ENCODE peak calls at places on chromosomes 2 and 18, in four cellular contexts. K, C, W and I are unnamed samples.

GRCh38 chr2:178506101-178506500 is 25.8 kb downstream of the PLEKHA3 start:
- DNase-seq in W (no peak), K (no peak), C (no peak), I (no peak)

GRCh38 chr2:201070966-201071304 is 536 bp downstream of the HYCC2 start:
- DNase-seq in W (no peak), C (peak; percentile 16), K (peak; percentile 44), I (no peak)

GRCh38 chr18:7330041-7330440 is 99.2 kb downstream of the LRRC30 start:
- DNase-seq in K (no peak), C (no peak), W (no peak), I (no peak)

GRCh38 chr18:11714244-11714918 is 25.3 kb downstream of the GNAL start:
- DNase-seq in K (no peak), C (no peak), W (no peak), I (no peak)

GRCh38 chr2:60530660-60531276 is 22.7 kb downstream of the BCL11A start:
- DNase-seq in W (no peak), C (no peak), K (no peak), I (no peak)

GRCh38 chr2:220276736-220277444 is 649.5 kb downstream of the SLC4A3 start:
- DNase-seq in K (no peak), C (peak; percentile 51), W (no peak), I (peak; percentile 65)

GRCh38 chr2:27162151-27163121 is 13.6 kb downstream of the TCF23 start:
- DNase-seq in K (no peak), C (peak; percentile 55), W (no peak), I (peak; percentile 17)

GRCh38 chr2:226228080-226228479 is 571.5 kb downstream of the IRS1 start:
- DNase-seq in K (no peak), C (no peak), W (no peak), I (no peak)

GRCh38 chr2:236941106-236941505 is 144.6 kb upstream of the COPS8 start:
- DNase-seq in W (no peak), C (no peak), K (no peak), I (no peak)

GRCh38 chr2:132891456-132891855 is 221.5 kb upstream of the LYPD1 start:
- DNase-seq in K (no peak), C (no peak), W (no peak), I (no peak)